ENCODE peak calls at places on chromosomes 4 and X, in ten cellular contexts. U is tibial nerve, G is GM12878, A is heart left ventricle, O is K562, T is stomach, F is Peyer's patch, M is IMR-90, P is spleen, N is suprapubic skin. S is an unnamed sample.

GRCh38 chr4:122224348-122224747 is 72.2 kb downstream of the BLTP1 start:
- DNase-seq in P (no peak), M (peak; percentile 22), T (no peak), N (no peak), F (no peak), U (peak; percentile 24), A (no peak), O (peak; percentile 8), G (no peak), S (peak; percentile 27)

GRCh38 chrX:152658302-152658701 is 20.6 kb downstream of the GABRQ start:
- DNase-seq in A (no peak), M (no peak), G (no peak), O (peak; percentile 11), F (no peak), U (no peak), P (no peak), N (no peak), T (no peak), S (no peak)

GRCh38 chr4:62191446-62191845 is 991.3 kb downstream of the ADGRL3 start:
- DNase-seq in M (no peak), P (no peak), A (no peak), U (no peak), O (no peak), N (no peak), T (no peak), F (no peak), G (no peak), S (no peak)

GRCh38 chr4:3362431-3363287 is 69.8 kb downstream of the RGS12 start:
- DNase-seq in O (no peak), P (no peak), U (no peak), N (peak; percentile 38), F (no peak), M (no peak), A (no peak), T (no peak), G (no peak), S (no peak)

GRCh38 chrX:4570141-4570540 is 856.7 kb upstream of the PRKX start:
- DNase-seq in F (no peak), M (no peak), N (no peak), A (no peak), T (peak; percentile 60), U (no peak), G (no peak), O (no peak), P (no peak), S (no peak)

GRCh38 chr4:167903291-167903721 is 189.0 kb upstream of the ANXA10 start:
- DNase-seq in G (no peak), T (no peak), A (no peak), O (no peak), F (no peak), P (no peak), M (peak; percentile 83), N (no peak), U (no peak), S (no peak)

GRCh38 chrX:17442898-17443297 is 67.9 kb downstream of the NHS start:
- DNase-seq in N (no peak), O (no peak), G (no peak), T (no peak), M (no peak), F (no peak), U (no peak), A (no peak), P (no peak), S (no peak)

GRCh38 chrX:105829006-105829405 is 6.7 kb downstream of the NRK start:
- DNase-seq in G (no peak), P (no peak), M (peak; percentile 4), N (no peak), O (no peak), U (no peak), F (no peak), A (no peak), T (no peak), S (no peak)

GRCh38 chr4:186192068-186192751 is 843 bp downstream of the CYP4V2 start:
- DNase-seq in U (peak; percentile 56), F (peak; percentile 72), T (peak; percentile 35), P (no peak), G (no peak), O (no peak), M (peak; percentile 48), A (peak; percentile 47), N (no peak), S (peak; percentile 71)

GRCh38 chr4:145301386-145302080 is 121.1 kb upstream of the OTUD4 start:
- DNase-seq in F (no peak), N (no peak), O (no peak), P (no peak), T (no peak), G (no peak), A (no peak), M (no peak), U (no peak), S (no peak)

GRCh38 chr4:128130621-128131020 is 69.5 kb downstream of the LARP1B start:
- DNase-seq in F (no peak), A (no peak), G (no peak), O (no peak), M (no peak), U (no peak), N (no peak), T (no peak), P (no peak), S (no peak)

GRCh38 chr4:3198906-3199305 is 50.1 kb upstream of the MSANTD1 start:
- DNase-seq in U (no peak), F (no peak), A (no peak), G (no peak), P (no peak), O (no peak), T (no peak), N (peak; percentile 62), M (no peak), S (no peak)

GRCh38 chrX:114841051-114841450 is 176.4 kb downstream of the IL13RA2 start:
- DNase-seq in A (no peak), T (no peak), U (no peak), O (no peak), F (no peak), G (no peak), P (no peak), M (peak; percentile 0), N (no peak), S (no peak)

GRCh38 chr4:189507060-189507459 is 433.6 kb upstream of the FRG1 start:
- DNase-seq in M (no peak), P (no peak), U (no peak), F (no peak), O (no peak), A (no peak), T (no peak), N (no peak), G (no peak), S (no peak)

DNA sequence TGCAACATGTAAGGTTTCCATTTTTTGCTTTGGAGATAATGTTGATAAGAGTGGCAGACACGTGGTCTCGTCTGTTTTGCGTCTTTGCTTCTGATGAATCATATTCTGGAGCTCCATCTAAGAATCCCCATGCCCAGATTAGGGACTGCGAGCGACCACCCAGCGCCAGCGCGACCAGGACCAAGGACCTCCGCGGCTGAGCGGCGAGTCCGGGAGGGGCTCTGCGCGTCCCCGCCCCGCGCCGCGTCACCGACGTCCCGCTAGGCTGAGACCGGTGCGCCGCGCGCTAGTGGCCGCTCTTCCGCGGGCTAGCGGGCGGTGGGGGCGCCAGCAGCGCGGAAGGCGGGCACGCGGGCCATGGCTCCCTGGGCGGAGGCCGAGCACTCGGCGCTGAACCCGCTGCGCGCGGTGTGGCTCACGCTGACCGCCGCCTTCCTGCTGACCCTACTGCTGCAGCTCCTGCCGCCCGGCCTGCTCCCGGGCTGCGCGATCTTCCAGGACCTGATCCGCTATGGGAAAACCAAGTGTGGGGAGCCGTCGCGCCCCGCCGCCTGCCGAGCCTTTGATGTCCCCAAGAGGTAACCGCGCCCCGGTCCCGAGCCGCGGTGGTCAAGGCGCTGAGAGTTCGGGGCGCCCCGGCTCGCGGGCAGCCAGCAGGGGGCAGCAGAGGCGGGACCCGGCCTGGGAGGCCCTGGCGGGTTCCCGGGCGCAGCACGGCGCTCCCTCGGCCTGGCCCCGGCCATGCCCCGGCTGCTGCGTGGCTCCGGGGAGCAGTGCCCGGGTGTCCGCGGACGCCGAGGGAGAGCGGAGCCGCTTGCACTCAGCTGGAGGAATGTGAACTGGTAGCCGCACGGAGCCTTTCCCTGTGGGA is at the start of gene SRD5A3:
- DNase-seq in T (peak; percentile 88), F (peak; percentile 92), N (peak; percentile 88), G (peak; percentile 19), P (peak; percentile 97), M (peak; percentile 71), A (peak; percentile 86), U (peak; percentile 74), O (peak; percentile 89), S (peak; percentile 86)
- TF ChIP-seq POLR2A in T (no peak), F (peak; percentile 30), N (peak; percentile 40), G (peak; percentile 87), P (no peak), M (peak; percentile 72), A (no peak), U (peak; percentile 58), O (peak; percentile 88), S (peak; percentile 10)

GRCh38 chr4:152104286-152104685 is 343.5 kb upstream of the GATB start:
- DNase-seq in A (no peak), O (no peak), T (no peak), F (no peak), N (no peak), U (no peak), P (no peak), M (no peak), G (no peak), S (no peak)
- H3K4me1 ChIP-seq in A (peaks cover 3% of the 10 kb centered on the region), O (no peaks in the 10 kb centered on the region), T (peaks cover 77% of the 10 kb centered on the region), F (peaks cover 35% of the 10 kb centered on the region), N (peaks cover 38% of the 10 kb centered on the region), U (peaks cover 5% of the 10 kb centered on the region), P (peaks cover 87% of the 10 kb centered on the region), M (peaks cover 9% of the 10 kb centered on the region), G (peaks cover 8% of the 10 kb centered on the region), S (peaks cover 9% of the 10 kb centered on the region)

GRCh38 chrX:103404225-103405008 is 28.1 kb downstream of the BEX3 start:
- DNase-seq in M (peak; percentile 91), T (peak; percentile 63), O (peak; percentile 32), G (peak; percentile 33), F (peak; percentile 47), N (peak; percentile 78), P (no peak), U (peak; percentile 64), A (peak; percentile 58), S (peak; percentile 89)
- TF ChIP-seq POLR2A in M (peak; percentile 71), T (no peak), O (peak; percentile 39), G (peak; percentile 26), F (no peak), N (no peak), P (no peak), U (peak; percentile 35), A (no peak), S (no peak)

DNA sequence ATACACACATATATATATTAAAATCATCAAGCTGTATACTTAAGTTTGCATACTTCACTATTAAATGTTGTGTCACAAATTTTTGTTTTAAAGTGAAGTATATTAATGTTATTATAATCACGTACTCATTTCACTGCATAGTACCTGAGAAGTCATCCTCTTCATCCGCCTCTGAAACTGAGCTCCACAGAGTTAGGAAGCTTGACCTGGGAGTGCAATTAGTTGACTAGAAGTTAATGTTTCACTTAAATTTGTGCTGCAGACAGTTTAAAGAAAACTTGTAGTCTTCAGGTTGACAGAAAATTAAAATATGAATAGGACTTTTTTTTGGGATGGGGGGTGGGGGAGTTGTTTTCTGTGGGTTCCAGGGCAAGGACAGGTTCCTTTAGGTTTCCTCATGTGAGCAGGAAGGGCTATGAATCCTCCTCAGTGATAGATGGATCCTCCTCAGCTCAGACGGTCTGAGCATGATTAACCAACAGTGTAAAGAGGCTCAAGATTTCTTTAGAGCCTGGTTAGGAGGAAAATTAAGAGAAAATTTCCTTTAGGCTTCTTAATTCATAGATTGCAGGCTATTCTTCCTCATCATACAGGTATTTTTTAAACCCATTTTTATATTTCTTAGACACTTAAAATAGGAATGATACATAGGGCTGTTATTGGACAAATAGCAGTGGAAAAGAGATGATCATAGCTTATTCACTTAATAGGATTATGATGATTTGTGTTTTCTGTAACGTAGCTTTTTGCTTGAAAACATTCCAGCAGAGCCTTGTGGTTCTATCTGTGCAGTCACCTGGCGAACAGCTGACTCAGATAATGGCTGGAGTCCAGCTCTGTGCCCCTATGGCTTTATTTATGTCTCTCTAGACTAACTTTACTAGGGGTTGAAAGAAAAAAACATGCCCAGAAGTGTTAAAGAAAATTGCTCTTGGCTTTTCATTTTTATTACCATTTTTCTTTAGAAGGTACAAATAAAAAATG is 102.7 kb downstream of the SLC4A4 start:
- DNase-seq in F (no peak), T (no peak), O (no peak), A (no peak), M (peak; percentile 52), P (no peak), G (no peak), N (no peak), U (no peak), S (no peak)
- H3K4me1 ChIP-seq in F (no peaks in the 10 kb centered on the region), T (no peaks in the 10 kb centered on the region), O (no peaks in the 10 kb centered on the region), A (no peaks in the 10 kb centered on the region), M (no peaks in the 10 kb centered on the region), P (no peaks in the 10 kb centered on the region), G (no peaks in the 10 kb centered on the region), N (no peaks in the 10 kb centered on the region), U (no peaks in the 10 kb centered on the region), S (no peaks in the 10 kb centered on the region)

S was measured in testis.